ENCODE peak calls at places on chromosomes 11 and 22, in nine cellular contexts. V, Z, U, B, Y, K, H, W and D are unnamed samples.

GRCh38 chr11:67158241-67158640 is 39.2 kb downstream of the KDM2A start:
- DNase-seq in V (no peak), Z (no peak), U (no peak), B (peak), Y (no peak), K (no peak), H (no peak), W (no peak), D (no peak)

GRCh38 chr11:75637998-75638397 is 30.8 kb downstream of the MAP6 start:
- DNase-seq in V (no peak), Z (no peak), U (no peak), B (no peak), Y (no peak), K (no peak), H (no peak), W (no peak), D (no peak)

GRCh38 chr11:122709042-122709760 is 53.7 kb downstream of the UBASH3B start:
- DNase-seq in V (no peak), Z (no peak), U (peak), B (peak), Y (peak), K (peak), H (no peak), W (no peak), D (peak)

GRCh38 chr22:49305966-49306631 is 521.6 kb downstream of the BRD1 start:
- DNase-seq in V (no peak), Z (no peak), U (no peak), B (no peak), Y (no peak), K (no peak), H (no peak), W (no peak), D (no peak)

GRCh38 chr22:39718206-39718605 is 147.7 kb downstream of the CACNA1I start:
- DNase-seq in V (peak), Z (no peak), U (no peak), B (no peak), Y (no peak), K (no peak), H (no peak), W (no peak), D (no peak)

GRCh38 chr11:34719303-34719848 is 98.5 kb downstream of the EHF start:
- DNase-seq in V (no peak), Z (no peak), U (no peak), B (peak), Y (no peak), K (no peak), H (no peak), W (no peak), D (no peak)

GRCh38 chr22:49153921-49154320 is 673.8 kb downstream of the BRD1 start:
- DNase-seq in V (no peak), Z (no peak), U (no peak), B (no peak), Y (no peak), K (no peak), H (no peak), W (no peak), D (no peak)

GRCh38 chr22:20972014-20972797 is 5.2 kb downstream of the AIFM3 start:
- DNase-seq in V (no peak), Z (no peak), U (no peak), B (no peak), Y (no peak), K (peak), H (no peak), W (no peak), D (no peak)

GRCh38 chr22:23063539-23064380 is 6.6 kb upstream of the GNAZ start:
- DNase-seq in V (no peak), Z (no peak), U (no peak), B (no peak), Y (no peak), K (no peak), H (no peak), W (peak), D (no peak)

GRCh38 chr11:61912991-61913698 is 4.2 kb downstream of the RAB3IL1 start:
- DNase-seq in V (no peak), Z (peak), U (no peak), B (no peak), Y (no peak), K (no peak), H (no peak), W (no peak), D (no peak)

GRCh38 chr22:46652081-46652929 is 32.1 kb downstream of the GRAMD4 start:
- DNase-seq in V (peak), Z (no peak), U (no peak), B (peak), Y (peak), K (peak), H (no peak), W (no peak), D (no peak)

GRCh38 chr11:31932879-31933278 is 121.8 kb upstream of the PAX6 start:
- DNase-seq in V (no peak), Z (no peak), U (no peak), B (no peak), Y (no peak), K (no peak), H (no peak), W (no peak), D (no peak)

GRCh38 chr11:24412722-24413121 is 84.1 kb upstream of the LUZP2 start:
- DNase-seq in V (no peak), Z (no peak), U (no peak), B (no peak), Y (no peak), K (no peak), H (no peak), W (no peak), D (no peak)

GRCh38 chr22:50222508-50222907 is 21.7 kb downstream of the SELENOO start:
- DNase-seq in V (no peak), Z (peak), U (no peak), B (no peak), Y (no peak), K (no peak), H (no peak), W (no peak), D (no peak)

GRCh38 chr11:104841973-104842372 is 56.3 kb downstream of the CASP12 start:
- DNase-seq in V (no peak), Z (no peak), U (no peak), B (no peak), Y (no peak), K (no peak), H (no peak), W (no peak), D (no peak)

GRCh38 chr22:46149493-46149997 is 781 bp upstream of the PPARA start:
- DNase-seq in V (peak), Z (peak), U (no peak), B (no peak), Y (peak), K (no peak), H (peak), W (no peak), D (no peak)

GRCh38 chr11:61718613-61719302 is 33.7 kb upstream of the MYRF start:
- DNase-seq in V (peak), Z (no peak), U (peak), B (peak), Y (peak), K (peak), H (no peak), W (no peak), D (no peak)

GRCh38 chr22:38868886-38869381 is 3.1 kb downstream of the CBX6 start:
- DNase-seq in V (peak), Z (peak), U (peak), B (peak), Y (peak), K (peak), H (peak), W (peak), D (peak)

GRCh38 chr22:19764636-19765476 is 4.3 kb downstream of the TBX1 start:
- DNase-seq in V (no peak), Z (no peak), U (no peak), B (no peak), Y (no peak), K (no peak), H (no peak), W (no peak), D (no peak)

GRCh38 chr11:92152245-92152644 is 72.4 kb upstream of the FAT3 start:
- DNase-seq in V (no peak), Z (no peak), U (no peak), B (no peak), Y (no peak), K (no peak), H (no peak), W (no peak), D (peak)

GRCh38 chr11:66686801-66687750 is 9.4 kb upstream of the RBM4B start:
- DNase-seq in V (no peak), Z (no peak), U (no peak), B (no peak), Y (no peak), K (no peak), H (peak), W (peak), D (no peak)

GRCh38 chr22:50218996-50219727 is 18.4 kb downstream of the SELENOO start:
- DNase-seq in V (peak), Z (peak), U (peak), B (peak), Y (peak), K (peak), H (peak), W (peak), D (peak)

GRCh38 chr22:19879651-19879995 is 24.9 kb upstream of the GNB1L start:
- DNase-seq in V (no peak), Z (no peak), U (no peak), B (no peak), Y (no peak), K (no peak), H (no peak), W (no peak), D (no peak)

GRCh38 chr22:17158176-17158567 is 905 bp downstream of the HDHD5 start:
- DNase-seq in V (no peak), Z (no peak), U (no peak), B (no peak), Y (no peak), K (no peak), H (no peak), W (no peak), D (no peak)

GRCh38 chr11:126592496-126593410 is 237.3 kb downstream of the ST3GAL4 start:
- DNase-seq in V (peak), Z (no peak), U (no peak), B (peak), Y (no peak), K (no peak), H (no peak), W (no peak), D (no peak)

GRCh38 chr11:114909866-114910265 is 231.5 kb downstream of the NXPE2 start:
- DNase-seq in V (no peak), Z (no peak), U (no peak), B (no peak), Y (no peak), K (no peak), H (no peak), W (no peak), D (no peak)
- TF ChIP-seq CTCF in V (no peak), Z (no peak), U (no peak), B (no peak), Y (no peak), K (no peak), H (no peak), W (no peak), D (no peak)

GRCh38 chr11:46326813-46327416 is 20.3 kb upstream of the DGKZ start:
- DNase-seq in V (no peak), Z (no peak), U (no peak), B (no peak), Y (no peak), K (no peak), H (no peak), W (no peak), D (no peak)

GRCh38 chr11:46319074-46319453 is 28.2 kb upstream of the DGKZ start:
- DNase-seq in V (no peak), Z (no peak), U (no peak), B (no peak), Y (no peak), K (no peak), H (no peak), W (no peak), D (no peak)

GRCh38 chr11:46321757-46322156 is 25.5 kb upstream of the DGKZ start:
- DNase-seq in V (no peak), Z (no peak), U (no peak), B (no peak), Y (no peak), K (no peak), H (no peak), W (no peak), D (peak)

GRCh38 chr11:46327829-46328228 is 19.4 kb upstream of the DGKZ start:
- DNase-seq in V (no peak), Z (no peak), U (no peak), B (no peak), Y (no peak), K (no peak), H (no peak), W (no peak), D (peak)

GRCh38 chr11:46322759-46323158 is 24.5 kb upstream of the DGKZ start:
- DNase-seq in V (peak), Z (peak), U (no peak), B (no peak), Y (no peak), K (no peak), H (no peak), W (no peak), D (no peak)
- TF ChIP-seq CTCF in V (no peak), Z (no peak), U (peak), B (peak), Y (peak), K (peak), H (peak), W (no peak), D (no peak)

GRCh38 chr11:12235080-12235479 is 124.7 kb downstream of the MICAL2 start:
- DNase-seq in V (no peak), Z (no peak), U (no peak), B (no peak), Y (no peak), K (no peak), H (no peak), W (no peak), D (no peak)

GRCh38 chr11:12236744-12237101 is 126.3 kb downstream of the MICAL2 start:
- DNase-seq in V (no peak), Z (no peak), U (no peak), B (no peak), Y (no peak), K (no peak), H (no peak), W (no peak), D (no peak)

GRCh38 chr11:12235549-12235944 is 125.2 kb downstream of the MICAL2 start:
- DNase-seq in V (no peak), Z (no peak), U (no peak), B (no peak), Y (peak), K (no peak), H (no peak), W (no peak), D (no peak)

GRCh38 chr11:12237381-12237784 is 127.0 kb downstream of the MICAL2 start:
- DNase-seq in V (no peak), Z (no peak), U (no peak), B (no peak), Y (peak), K (no peak), H (no peak), W (no peak), D (no peak)

DNA sequence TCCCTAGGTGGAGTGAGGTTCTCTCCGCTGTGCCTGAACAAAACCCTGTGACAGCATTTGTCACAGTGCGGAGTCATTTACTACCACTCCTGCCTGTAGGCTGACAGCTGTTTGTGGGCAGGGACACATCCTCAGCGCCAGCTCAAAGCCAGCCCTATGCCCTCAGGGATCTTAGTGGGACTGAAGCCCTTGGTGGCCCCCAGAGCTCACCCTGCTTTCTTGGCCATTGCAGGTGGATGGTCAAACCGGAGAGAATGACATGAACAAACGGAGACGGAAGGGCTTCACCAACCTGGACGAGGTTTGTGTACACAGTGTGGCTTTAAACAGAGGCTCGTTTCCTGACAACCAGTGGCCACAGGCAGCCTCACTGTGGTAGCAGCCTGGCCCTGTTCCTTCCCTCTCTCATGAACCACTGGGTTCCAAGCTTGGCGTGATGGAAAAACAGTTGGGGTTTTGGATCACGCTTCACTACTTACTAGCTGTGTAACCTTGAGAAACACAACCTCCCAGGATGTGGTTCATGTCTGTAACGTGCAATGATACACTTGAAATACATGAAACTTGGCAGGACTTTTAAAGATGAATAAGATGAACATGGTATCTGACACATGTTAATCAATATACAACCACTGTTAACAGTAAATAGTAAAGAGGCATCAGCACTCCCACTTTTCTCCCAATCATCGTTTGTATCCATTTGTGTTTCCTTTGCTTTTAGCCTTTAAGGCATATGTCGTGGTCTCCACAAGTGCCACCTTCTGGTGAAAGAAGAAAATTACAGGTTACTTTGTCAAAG is 125.8 kb downstream of the MICAL2 start:
- DNase-seq in V (peak), Z (no peak), U (no peak), B (peak), Y (peak), K (peak), H (peak), W (peak), D (peak)
- TF ChIP-seq CTCF in V (peak), Z (peak), U (peak), B (peak), Y (peak), K (peak), H (peak), W (no peak), D (peak)

DNA sequence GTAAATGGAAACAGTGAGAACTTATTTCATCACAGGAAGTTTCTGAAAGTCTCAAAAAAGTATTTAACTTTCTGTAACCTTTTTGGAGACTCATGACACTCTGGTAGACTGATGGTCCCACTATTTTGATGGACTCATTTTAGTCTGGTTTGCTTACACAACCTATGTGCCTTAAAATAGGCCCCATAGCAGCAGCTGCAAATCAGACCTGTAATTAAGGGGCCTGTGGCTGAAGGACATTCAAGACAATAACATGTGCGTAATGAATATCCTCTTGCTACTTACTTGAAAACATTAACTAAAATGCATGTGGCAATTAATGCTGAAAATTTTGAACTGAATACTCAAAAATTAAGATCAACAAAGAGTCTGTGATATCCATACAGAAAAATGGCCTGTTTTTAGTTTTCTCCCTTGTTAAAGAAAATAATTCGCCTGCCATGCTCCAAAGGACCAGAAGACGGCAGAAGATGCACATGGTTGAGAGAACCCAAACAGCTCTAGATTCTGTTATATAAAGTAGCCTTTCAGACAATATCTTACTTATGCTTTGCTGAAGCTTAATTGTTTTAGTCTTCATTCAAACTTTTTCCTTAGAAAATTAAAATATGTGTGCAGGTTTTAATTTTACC is 568.5 kb downstream of the KCNA4 start:
- DNase-seq in V (no peak), Z (no peak), U (no peak), B (peak), Y (peak), K (peak), H (no peak), W (no peak), D (peak)
- TF ChIP-seq CTCF in V (no peak), Z (no peak), U (no peak), B (peak), Y (peak), K (peak), H (no peak), W (no peak), D (peak)

DNA sequence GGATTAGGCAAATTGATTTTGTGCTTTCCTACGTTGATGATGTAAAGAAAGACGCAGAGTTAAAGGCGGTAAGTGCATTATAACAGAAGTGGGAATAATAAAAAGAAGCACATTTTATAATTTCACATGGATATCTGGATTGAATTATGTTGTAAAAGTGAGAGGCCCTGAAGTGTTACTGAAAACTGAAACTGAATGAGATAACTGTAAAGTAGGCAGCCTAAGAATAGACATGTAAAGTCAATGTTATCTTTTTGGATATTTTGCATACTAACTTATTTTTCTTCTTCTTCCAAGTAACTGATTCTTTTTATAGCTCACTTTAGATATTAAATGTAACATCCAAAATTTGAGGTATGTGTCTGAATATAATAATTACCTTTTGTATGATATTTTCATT is 28.3 kb downstream of the ANO5 start:
- DNase-seq in V (no peak), Z (no peak), U (no peak), B (no peak), Y (no peak), K (no peak), H (no peak), W (no peak), D (no peak)
- TF ChIP-seq CTCF in V (no peak), Z (no peak), U (no peak), B (no peak), Y (no peak), K (no peak), H (no peak), W (no peak), D (no peak)

GRCh38 chr11:27179334-27179733 is 138.7 kb downstream of the BBOX1 start:
- DNase-seq in V (no peak), Z (no peak), U (no peak), B (no peak), Y (peak), K (no peak), H (no peak), W (no peak), D (no peak)

GRCh38 chr11:27187075-27187847 is 146.6 kb downstream of the BBOX1 start:
- DNase-seq in V (peak), Z (no peak), U (no peak), B (no peak), Y (no peak), K (no peak), H (no peak), W (no peak), D (no peak)

GRCh38 chr11:27184458-27185312 is 144.1 kb downstream of the BBOX1 start:
- DNase-seq in V (no peak), Z (no peak), U (no peak), B (peak), Y (no peak), K (no peak), H (no peak), W (no peak), D (peak)

GRCh38 chr11:27187848-27188621 is 147.4 kb downstream of the BBOX1 start:
- DNase-seq in V (peak), Z (no peak), U (no peak), B (no peak), Y (no peak), K (no peak), H (no peak), W (no peak), D (no peak)

GRCh38 chr11:27183672-27184457 is 143.2 kb downstream of the BBOX1 start:
- DNase-seq in V (peak), Z (peak), U (peak), B (peak), Y (peak), K (peak), H (peak), W (peak), D (peak)
- TF ChIP-seq CTCF in V (peak), Z (peak), U (peak), B (peak), Y (peak), K (peak), H (peak), W (peak), D (peak)

GRCh38 chr11:102230186-102230585 is 87.1 kb upstream of the BIRC3 start:
- DNase-seq in V (no peak), Z (no peak), U (no peak), B (no peak), Y (no peak), K (no peak), H (no peak), W (no peak), D (no peak)
- TF ChIP-seq CTCF in V (no peak), Z (no peak), U (no peak), B (no peak), Y (no peak), K (no peak), H (no peak), W (no peak), D (no peak)

GRCh38 chr11:63508745-63509144 is 2.9 kb downstream of the LGALS12 start:
- DNase-seq in V (no peak), Z (no peak), U (no peak), B (no peak), Y (no peak), K (no peak), H (no peak), W (no peak), D (no peak)

GRCh38 chr11:63510360-63511130 is 4.7 kb downstream of the LGALS12 start:
- DNase-seq in V (no peak), Z (no peak), U (no peak), B (peak), Y (peak), K (no peak), H (no peak), W (no peak), D (peak)

GRCh38 chr11:63505857-63506528 is at the start of gene LGALS12:
- DNase-seq in V (no peak), Z (no peak), U (no peak), B (peak), Y (peak), K (no peak), H (no peak), W (no peak), D (no peak)

GRCh38 chr11:63504933-63505586 is 824 bp upstream of the LGALS12 start:
- DNase-seq in V (no peak), Z (peak), U (no peak), B (no peak), Y (peak), K (no peak), H (no peak), W (no peak), D (peak)

GRCh38 chr11:63508009-63508408 is 2.1 kb downstream of the LGALS12 start:
- DNase-seq in V (peak), Z (peak), U (no peak), B (no peak), Y (peak), K (no peak), H (no peak), W (no peak), D (peak)
- TF ChIP-seq CTCF in V (no peak), Z (peak), U (peak), B (peak), Y (no peak), K (peak), H (peak), W (no peak), D (no peak)